ENCODE peak calls at places on chromosome 6, in six cellular contexts. N is K562, Y is GM12878, C is GM12891, P is HepG2, Z is H1. O is an unnamed sample.

GRCh38 chr6:131727467-131727866 is 16.6 kb upstream of the CTAGE9 start:
- DNase-seq in Z (no peak), C (no peak), P (no peak), Y (no peak), N (no peak), O (no peak)

GRCh38 chr6:25176466-25176865 is 102.7 kb upstream of the CARMIL1 start:
- DNase-seq in Z (no peak), C (no peak), N (no peak), P (no peak), Y (no peak), O (no peak)

GRCh38 chr6:122248844-122249243 is 150.6 kb upstream of the HSF2 start:
- DNase-seq in P (no peak), C (no peak), Y (no peak), Z (no peak), N (no peak), O (no peak)

GRCh38 chr6:5994234-5994998 is 12.3 kb downstream of the NRN1 start:
- DNase-seq in N (no peak), Z (peak), C (no peak), Y (no peak), P (no peak), O (no peak)

GRCh38 chr6:17885079-17885478 is 102.4 kb downstream of the KIF13A start:
- DNase-seq in C (no peak), Y (no peak), P (no peak), N (no peak), Z (no peak), O (no peak)

GRCh38 chr6:53929340-53930120 is 134.7 kb downstream of the LRRC1 start:
- DNase-seq in C (no peak), N (no peak), P (no peak), Y (no peak), Z (no peak), O (no peak)

GRCh38 chr6:86723131-86723530 is 214.2 kb upstream of the HTR1E start:
- DNase-seq in C (no peak), N (no peak), Y (no peak), Z (no peak), P (no peak), O (no peak)

GRCh38 chr6:135012764-135013163 is 41.9 kb downstream of the HBS1L start:
- DNase-seq in N (no peak), P (no peak), Y (no peak), C (no peak), Z (no peak), O (no peak)

GRCh38 chr6:151043944-151044343 is 178.4 kb downstream of the MTHFD1L start:
- DNase-seq in C (no peak), Z (no peak), Y (no peak), N (no peak), P (no peak), O (no peak)

DNA sequence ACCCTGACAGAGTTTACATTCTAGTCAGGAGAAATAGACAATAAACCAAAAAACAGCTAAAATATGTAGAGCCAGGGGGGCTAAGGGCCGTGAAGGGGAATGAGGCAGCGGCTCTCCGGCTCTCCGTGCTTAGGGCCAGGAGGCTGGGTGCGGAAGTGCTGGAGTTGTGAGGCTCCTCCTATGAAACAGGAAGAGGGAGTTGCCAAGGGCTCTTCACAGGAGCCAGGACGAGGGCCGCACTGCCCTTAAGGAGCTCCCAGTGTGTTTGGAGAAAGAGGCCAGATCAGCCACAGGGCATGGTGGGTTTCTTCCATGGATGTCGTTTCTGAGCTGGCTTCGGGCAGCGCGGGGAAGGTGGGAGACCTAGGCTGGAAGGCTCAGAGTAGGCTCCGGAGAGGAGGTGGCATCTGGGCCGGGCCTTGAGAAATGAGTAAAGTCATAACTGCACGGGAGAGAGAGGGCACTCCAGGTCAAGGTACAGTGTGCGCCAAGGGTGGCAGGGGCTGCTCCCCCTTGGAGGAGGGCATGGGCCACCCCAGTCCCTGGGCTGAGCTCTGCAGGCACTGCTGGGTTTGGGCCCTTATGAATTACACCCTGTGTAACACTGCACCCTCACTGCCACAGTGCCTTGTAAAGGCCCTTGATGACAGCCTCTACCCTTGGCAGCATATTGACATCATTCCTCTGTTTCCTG is 20.8 kb upstream of the MLN start:
- DNase-seq in P (no peak), Y (no peak), N (peak), Z (no peak), C (no peak), O (no peak)
- TF ChIP-seq POLR2A in P (no peak), Y (no peak), N (no peak), Z (no peak), C (no peak), O (no peak)

GRCh38 chr6:169792306-169793015 is 41.0 kb downstream of the ERMARD start:
- DNase-seq in C (no peak), Y (no peak), Z (peak), N (no peak), P (no peak), O (no peak)

GRCh38 chr6:169788809-169789145 is 37.4 kb downstream of the ERMARD start:
- DNase-seq in Y (no peak), C (no peak), P (no peak), Z (no peak), N (no peak), O (no peak)

GRCh38 chr6:169789146-169789943 is 37.9 kb downstream of the ERMARD start:
- DNase-seq in N (peak), C (no peak), Y (no peak), Z (peak), P (peak), O (no peak)

GRCh38 chr6:169791721-169792131 is 40.3 kb downstream of the ERMARD start:
- DNase-seq in Z (peak), P (no peak), Y (no peak), N (no peak), C (no peak), O (no peak)

GRCh38 chr6:169789944-169790927 is 38.8 kb downstream of the ERMARD start:
- DNase-seq in N (peak), Y (no peak), Z (peak), C (peak), P (peak), O (peak)
- TF ChIP-seq TAF1 in N (no peak), Y (no peak), Z (peak), C (no peak), P (peak), O (no peak)

GRCh38 chr6:62392289-62392688 is 106.3 kb upstream of the KHDRBS2 start:
- DNase-seq in C (no peak), P (no peak), Z (no peak), N (no peak), Y (no peak), O (no peak)
- TF ChIP-seq POLR2A in C (no peak), P (no peak), Z (no peak), N (no peak), Y (no peak), O (no peak)

GRCh38 chr6:34424200-34425131 is 1.4 kb downstream of the RPS10 start:
- DNase-seq in Z (no peak), Y (no peak), N (peak), C (no peak), P (no peak), O (no peak)
- TF ChIP-seq TAF1 in Z (no peak), Y (no peak), N (no peak), C (no peak), P (no peak), O (no peak)